ENCODE peak calls at places on chromosomes 2 and 18, in seven cellular contexts. S is CD8-positive, alpha-beta T cell; E is heart left ventricle; T is mucosa of descending colon; D is tibial nerve; P is PC-3; C is AG10803. K is an unnamed sample.

GRCh38 chr2:233289590-233290424 is 17.8 kb upstream of the SAG start:
- DNase-seq in S (no peak), E (no peak), T (no peak), D (no peak), P (no peak), C (no peak), K (no peak)

GRCh38 chr2:152814475-152815030 is 96.1 kb downstream of the ARL6IP6 start:
- DNase-seq in S (no peak), E (no peak), T (peak), D (no peak), P (peak), C (no peak), K (no peak)

GRCh38 chr2:10447300-10448207 is 573 bp downstream of the ODC1 start:
- DNase-seq in S (peak), E (no peak), T (peak), D (no peak), P (peak), C (peak), K (no peak)

GRCh38 chr2:173943139-173943538 is 22.0 kb downstream of the SP3 start:
- DNase-seq in S (no peak), E (no peak), T (no peak), D (no peak), P (peak), C (no peak), K (no peak)

GRCh38 chr2:235554936-235555335 is 61.1 kb downstream of the AGAP1 start:
- DNase-seq in S (no peak), E (no peak), T (no peak), D (no peak), P (no peak), C (no peak), K (no peak)

GRCh38 chr2:28662468-28663095 is 89.0 kb upstream of the PPP1CB start:
- DNase-seq in S (no peak), E (peak), T (peak), D (no peak), P (peak), C (peak), K (peak)

GRCh38 chr2:5544205-5544786 is 147.9 kb upstream of the SOX11 start:
- DNase-seq in S (no peak), E (no peak), T (no peak), D (no peak), P (no peak), C (no peak), K (no peak)

GRCh38 chr2:120990451-120990871 is 254.8 kb downstream of the GLI2 start:
- DNase-seq in S (no peak), E (no peak), T (no peak), D (no peak), P (no peak), C (peak), K (no peak)

GRCh38 chr2:221503965-221504364 is 68.1 kb downstream of the EPHA4 start:
- DNase-seq in S (no peak), E (no peak), T (no peak), D (no peak), P (no peak), C (no peak), K (no peak)

GRCh38 chr2:26316041-26316440 is 29.9 kb upstream of the SELENOI start:
- DNase-seq in S (no peak), E (no peak), T (no peak), D (no peak), P (peak), C (peak), K (no peak)

GRCh38 chr2:160063266-160063665 is 851 bp upstream of the PLA2R1 start:
- DNase-seq in S (no peak), E (no peak), T (peak), D (no peak), P (no peak), C (no peak), K (no peak)

GRCh38 chr2:55771612-55772011 is 78.0 kb upstream of the PNPT1 start:
- DNase-seq in S (no peak), E (no peak), T (no peak), D (no peak), P (peak), C (peak), K (no peak)

GRCh38 chr2:15945909-15946705 is 5.8 kb downstream of the MYCN start:
- DNase-seq in S (no peak), E (no peak), T (no peak), D (no peak), P (no peak), C (no peak), K (no peak)

GRCh38 chr2:99841749-99842148 is 300.6 kb downstream of the AFF3 start:
- DNase-seq in S (no peak), E (no peak), T (no peak), D (no peak), P (peak), C (peak), K (no peak)

GRCh38 chr2:238203104-238203972 is at the start of gene ILKAP:
- DNase-seq in S (peak), E (peak), T (peak), D (peak), P (peak), C (peak), K (peak)

GRCh38 chr2:65452150-65452895 is 19.9 kb upstream of the SPRED2 start:
- DNase-seq in S (no peak), E (no peak), T (no peak), D (no peak), P (peak), C (no peak), K (no peak)

GRCh38 chr18:53771664-53772063 is 452.8 kb downstream of the MBD2 start:
- DNase-seq in S (no peak), E (no peak), T (no peak), D (no peak), P (no peak), C (no peak), K (no peak)

GRCh38 chr2:158914731-158915130 is 53.7 kb upstream of the TANC1 start:
- DNase-seq in S (no peak), E (no peak), T (no peak), D (no peak), P (no peak), C (peak), K (no peak)

GRCh38 chr2:228700638-228701037 is 519.2 kb upstream of the SPHKAP start:
- DNase-seq in S (no peak), E (no peak), T (no peak), D (no peak), P (peak), C (peak), K (no peak)

GRCh38 chr2:58571181-58571852 is 330.2 kb upstream of the FANCL start:
- DNase-seq in S (no peak), E (no peak), T (peak), D (no peak), P (peak), C (peak), K (no peak)

GRCh38 chr2:101823347-101823791 is 125.9 kb downstream of the MAP4K4 start:
- DNase-seq in S (peak), E (peak), T (peak), D (peak), P (peak), C (peak), K (no peak)

GRCh38 chr2:237189799-237190198 is 104.1 kb downstream of the COPS8 start:
- DNase-seq in S (no peak), E (no peak), T (no peak), D (no peak), P (no peak), C (no peak), K (no peak)

GRCh38 chr2:224952942-224953657 is 89.2 kb downstream of the DOCK10 start:
- DNase-seq in S (peak), E (peak), T (peak), D (no peak), P (no peak), C (no peak), K (no peak)

GRCh38 chr2:71683666-71684065 is 230.3 kb downstream of the DYSF start:
- DNase-seq in S (no peak), E (no peak), T (no peak), D (no peak), P (no peak), C (no peak), K (no peak)

GRCh38 chr2:5433855-5434254 is 258.3 kb upstream of the SOX11 start:
- DNase-seq in S (no peak), E (no peak), T (no peak), D (no peak), P (no peak), C (no peak), K (no peak)

DNA sequence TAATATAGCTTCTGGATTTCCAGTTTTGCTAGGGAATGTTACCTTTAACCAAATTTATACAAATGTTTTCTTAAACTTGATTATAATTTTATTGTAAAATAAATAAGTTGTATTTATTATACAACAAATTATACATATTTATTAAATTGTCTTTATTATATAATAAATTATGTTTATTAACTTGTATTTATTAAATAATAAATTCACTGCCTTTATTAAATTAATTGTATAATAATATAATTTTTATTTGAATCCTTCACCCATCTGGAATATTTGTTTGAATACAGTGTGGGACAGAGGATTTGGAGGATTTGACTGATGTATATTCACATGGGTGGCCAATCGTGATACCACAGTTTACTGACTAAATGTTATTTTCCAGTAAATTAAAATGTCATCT is 43.4 kb upstream of the CCDC178 start:
- DNase-seq in S (no peak), E (no peak), T (no peak), D (no peak), P (no peak), C (no peak), K (no peak)
- TF ChIP-seq CTCF in S (no peak), E (no peak), T (no peak), D (no peak), P (no peak), C (no peak), K (no peak)

GRCh38 chr2:24009367-24009679 is 562 bp upstream of the MFSD2B start:
- DNase-seq in S (no peak), E (no peak), T (no peak), D (no peak), P (no peak), C (no peak), K (no peak)

GRCh38 chr2:24011278-24012104 is 1.6 kb downstream of the MFSD2B start:
- DNase-seq in S (no peak), E (no peak), T (no peak), D (no peak), P (no peak), C (no peak), K (no peak)

GRCh38 chr2:24009680-24010476 is at the start of gene MFSD2B:
- DNase-seq in S (no peak), E (no peak), T (no peak), D (no peak), P (no peak), C (peak), K (no peak)

GRCh38 chr2:24008672-24009366 is 1.1 kb upstream of the MFSD2B start:
- DNase-seq in S (no peak), E (no peak), T (no peak), D (no peak), P (no peak), C (no peak), K (no peak)

GRCh38 chr2:24010477-24011277 is 792 bp downstream of the MFSD2B start:
- DNase-seq in S (no peak), E (no peak), T (no peak), D (no peak), P (no peak), C (no peak), K (no peak)
- H3K4me3 ChIP-seq in S (no peak), E (peak), T (no peak), D (peak), P (no peak), C (peak), K (peak)

DNA sequence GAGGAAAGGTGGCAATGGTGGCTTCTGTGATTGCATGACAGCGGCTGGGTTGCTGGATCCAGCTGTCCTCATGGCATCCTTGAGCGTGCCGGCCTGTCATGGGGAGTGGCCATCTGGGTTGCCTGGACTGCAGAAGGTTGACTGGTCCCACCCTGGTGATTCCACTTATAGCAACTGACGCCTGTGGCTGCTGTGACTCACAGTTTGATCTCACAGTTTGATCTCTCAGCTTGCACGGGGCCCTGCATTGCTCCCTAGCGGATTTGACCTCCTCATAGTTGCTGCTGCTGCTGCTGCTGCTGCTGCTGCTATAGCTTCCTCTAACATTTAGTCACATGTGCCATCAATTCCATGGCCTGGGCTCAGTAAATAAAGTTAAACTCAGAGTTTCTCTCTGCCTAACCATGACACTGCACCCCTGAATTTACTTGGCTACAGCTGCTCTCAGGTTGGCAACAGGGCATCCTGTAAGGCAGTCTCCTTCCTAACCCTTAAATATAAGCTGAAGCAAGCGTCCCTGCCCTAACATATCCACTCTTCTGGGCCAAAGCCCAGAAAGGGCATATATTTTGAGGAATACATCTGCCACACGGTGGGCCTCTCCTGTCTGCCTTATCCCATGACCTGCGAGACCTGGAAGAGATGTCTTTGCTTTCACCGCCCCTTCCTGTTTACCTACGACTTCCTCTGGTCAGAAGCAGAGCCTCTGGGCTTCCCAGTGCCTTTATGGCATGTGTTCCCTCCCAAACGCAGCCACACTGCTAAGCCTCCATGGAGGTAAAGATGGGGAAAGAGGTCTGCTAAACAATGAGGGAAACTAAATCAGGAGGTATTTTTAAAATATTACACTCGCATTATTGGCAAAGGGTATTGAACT is 37.8 kb upstream of the CCDC150 start:
- DNase-seq in S (no peak), E (peak), T (no peak), D (no peak), P (peak), C (peak), K (peak)
- TF ChIP-seq CTCF in S (no peak), E (no peak), T (no peak), D (no peak), P (no peak), C (peak), K (no peak)

GRCh38 chr2:172464340-172465129 is 37.1 kb downstream of the ITGA6 start:
- DNase-seq in S (no peak), E (no peak), T (no peak), D (no peak), P (peak), C (no peak), K (no peak)

GRCh38 chr2:172460780-172461201 is 33.4 kb downstream of the ITGA6 start:
- DNase-seq in S (no peak), E (no peak), T (no peak), D (no peak), P (no peak), C (peak), K (no peak)

GRCh38 chr2:172458561-172459124 is 31.3 kb downstream of the ITGA6 start:
- DNase-seq in S (no peak), E (no peak), T (no peak), D (no peak), P (no peak), C (no peak), K (no peak)

GRCh38 chr2:172462393-172463381 is 35.3 kb downstream of the ITGA6 start:
- DNase-seq in S (no peak), E (no peak), T (peak), D (no peak), P (peak), C (no peak), K (no peak)

DNA sequence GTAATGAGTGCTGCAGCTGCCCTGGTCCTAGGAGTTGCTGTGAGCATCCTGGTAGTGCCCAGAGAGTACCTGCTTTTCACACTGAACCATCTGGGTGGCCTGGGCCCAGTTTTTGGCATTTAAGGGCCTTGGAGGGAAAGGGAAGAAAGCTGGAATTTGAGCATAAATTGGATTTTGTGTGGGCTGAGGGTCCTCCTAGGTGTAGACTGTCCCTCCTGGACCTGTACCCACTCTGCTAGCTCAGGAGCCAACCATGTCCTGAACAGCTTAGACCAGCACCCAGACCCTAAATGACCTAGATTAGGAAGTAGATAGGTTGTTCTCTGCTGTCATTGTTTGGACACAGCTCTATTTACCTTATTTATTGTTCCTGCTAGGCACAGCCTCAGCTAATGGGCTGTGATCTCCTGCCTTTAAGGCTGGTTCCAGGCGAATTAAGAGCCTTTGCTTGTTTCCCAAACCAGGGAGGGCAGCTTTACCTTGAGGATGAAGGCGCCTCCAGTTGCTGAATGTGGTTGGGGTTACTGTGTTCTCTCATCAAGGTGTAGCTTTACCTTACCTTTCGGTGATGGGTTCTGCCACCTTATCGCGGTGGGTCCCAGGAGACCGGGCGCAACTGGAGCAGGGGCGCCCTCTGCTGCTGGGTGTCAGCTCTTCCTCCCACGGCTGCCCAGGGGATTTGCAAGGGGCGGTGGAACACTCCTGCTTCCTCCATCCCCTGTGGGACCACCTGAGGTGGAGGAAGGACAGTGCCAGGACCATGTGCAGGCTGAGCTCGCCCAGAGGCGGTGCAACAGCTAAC is 34.4 kb downstream of the ITGA6 start:
- DNase-seq in S (peak), E (peak), T (peak), D (no peak), P (peak), C (peak), K (no peak)
- H3K4me3 ChIP-seq in S (peak), E (no peak), T (no peak), D (no peak), P (no peak), C (no peak), K (no peak)